ENCODE peak calls at places on chromosome 4, in six cellular contexts. One of them, this sample, is unnamed.

GRCh38 chr4:94399721-94400120 is 52.0 kb upstream of the PDLIM5 start:
- DNase-seq in NCI-H1105 treated with DMSO at 0.1 percent for 48 hours: no peak
- DNase-seq in bronchial epithelial cell: no peak
- DNase-seq in prostate gland: no peak
- DNase-seq in H4: no peak
- DNase-seq in activated CD4-positive, alpha-beta T cell treated with anti-CD3 and anti-CD28 coated beads, Interleukin-2, amount 50 U/mL, for 48 hours: no peak
- DNase-seq in this sample: no peak

GRCh38 chr4:38466401-38466800 is 197.6 kb upstream of the KLF3 start:
- DNase-seq in NCI-H1105 treated with DMSO at 0.1 percent for 48 hours: no peak
- DNase-seq in bronchial epithelial cell: no peak
- DNase-seq in prostate gland: no peak
- DNase-seq in H4: no peak
- DNase-seq in activated CD4-positive, alpha-beta T cell treated with anti-CD3 and anti-CD28 coated beads, Interleukin-2, amount 50 U/mL, for 48 hours: no peak
- DNase-seq in this sample: no peak

GRCh38 chr4:171169396-171169795 is 643.8 kb upstream of the GALNTL6 start:
- DNase-seq in NCI-H1105 treated with DMSO at 0.1 percent for 48 hours: no peak
- DNase-seq in bronchial epithelial cell: no peak
- DNase-seq in prostate gland: no peak
- DNase-seq in H4: no peak
- DNase-seq in activated CD4-positive, alpha-beta T cell treated with anti-CD3 and anti-CD28 coated beads, Interleukin-2, amount 50 U/mL, for 48 hours: no peak
- DNase-seq in this sample: no peak

GRCh38 chr4:87851955-87852354 is 19.2 kb downstream of the MEPE start:
- DNase-seq in NCI-H1105 treated with DMSO at 0.1 percent for 48 hours: no peak
- DNase-seq in bronchial epithelial cell: no peak
- DNase-seq in prostate gland: no peak
- DNase-seq in H4: no peak
- DNase-seq in activated CD4-positive, alpha-beta T cell treated with anti-CD3 and anti-CD28 coated beads, Interleukin-2, amount 50 U/mL, for 48 hours: no peak
- DNase-seq in this sample: no peak

GRCh38 chr4:156113138-156113537 is 159.5 kb upstream of the CTSO start:
- DNase-seq in NCI-H1105 treated with DMSO at 0.1 percent for 48 hours: no peak
- DNase-seq in bronchial epithelial cell: peak; percentile 53
- DNase-seq in prostate gland: no peak
- DNase-seq in H4: no peak
- DNase-seq in activated CD4-positive, alpha-beta T cell treated with anti-CD3 and anti-CD28 coated beads, Interleukin-2, amount 50 U/mL, for 48 hours: no peak
- DNase-seq in this sample: no peak

GRCh38 chr4:16289872-16290554 is 63.7 kb upstream of the TAPT1 start:
- DNase-seq in NCI-H1105 treated with DMSO at 0.1 percent for 48 hours: peak; percentile 4
- DNase-seq in bronchial epithelial cell: peak; percentile 38
- DNase-seq in prostate gland: no peak
- DNase-seq in H4: peak; percentile 34
- DNase-seq in activated CD4-positive, alpha-beta T cell treated with anti-CD3 and anti-CD28 coated beads, Interleukin-2, amount 50 U/mL, for 48 hours: no peak
- DNase-seq in this sample: no peak

GRCh38 chr4:120026853-120027252 is 39.8 kb downstream of the MAD2L1 start:
- DNase-seq in NCI-H1105 treated with DMSO at 0.1 percent for 48 hours: no peak
- DNase-seq in bronchial epithelial cell: no peak
- DNase-seq in prostate gland: no peak
- DNase-seq in H4: no peak
- DNase-seq in activated CD4-positive, alpha-beta T cell treated with anti-CD3 and anti-CD28 coated beads, Interleukin-2, amount 50 U/mL, for 48 hours: no peak
- DNase-seq in this sample: no peak

GRCh38 chr4:76301068-76301774 is 5.3 kb upstream of the STBD1 start:
- DNase-seq in NCI-H1105 treated with DMSO at 0.1 percent for 48 hours: no peak
- DNase-seq in bronchial epithelial cell: peak; percentile 94
- DNase-seq in prostate gland: peak; percentile 46
- DNase-seq in H4: peak; percentile 86
- DNase-seq in activated CD4-positive, alpha-beta T cell treated with anti-CD3 and anti-CD28 coated beads, Interleukin-2, amount 50 U/mL, for 48 hours: peak; percentile 27
- DNase-seq in this sample: peak; percentile 61

GRCh38 chr4:38583102-38583501 is 80.9 kb upstream of the KLF3 start:
- DNase-seq in NCI-H1105 treated with DMSO at 0.1 percent for 48 hours: no peak
- DNase-seq in bronchial epithelial cell: no peak
- DNase-seq in prostate gland: no peak
- DNase-seq in H4: no peak
- DNase-seq in activated CD4-positive, alpha-beta T cell treated with anti-CD3 and anti-CD28 coated beads, Interleukin-2, amount 50 U/mL, for 48 hours: peak; percentile 30
- DNase-seq in this sample: no peak

This sample was measured in activated CD4-positive, alpha-beta memory T cell treated with anti-CD3 and anti-CD28 coated beads, Interleukin-2, amount 10 ng/mL, durations not matched to agents 7 days and 5 days.